ENCODE peak calls at places on chromosomes 12 and 14, in seven cellular contexts. S is Caco-2; K is CD4-positive, CD25-positive, alpha-beta regulatory T cell; J is mesendoderm; C is Karpas-422; Y is esophagus squamous epithelium; Z is stomach. I is an unnamed sample.

GRCh38 chr14:54784060-54784459 is 118.6 kb downstream of the GCH1 start:
- DNase-seq in Y (no peak), J (no peak), C (peak; percentile 74), K (no peak), Z (no peak), S (no peak), I (no peak)

GRCh38 chr14:104708606-104709268 is 15.3 kb upstream of the ADSS1 start:
- DNase-seq in C (peak; percentile 95), S (peak; percentile 87), K (peak; percentile 58), J (peak; percentile 86), Z (peak; percentile 81), Y (no peak), I (no peak)

GRCh38 chr12:104566244-104566993 is 109.7 kb downstream of the CHST11 start:
- DNase-seq in Z (no peak), Y (no peak), K (no peak), C (no peak), S (no peak), J (no peak), I (no peak)

GRCh38 chr14:30708157-30708556 is 86.0 kb downstream of the SCFD1 start:
- DNase-seq in C (no peak), K (no peak), J (peak; percentile 58), S (peak; percentile 2), Y (no peak), Z (no peak), I (no peak)

GRCh38 chr14:70822706-70823185 is 13.4 kb upstream of the MAP3K9 start:
- DNase-seq in Z (peak; percentile 41), C (no peak), J (peak; percentile 92), S (peak; percentile 58), Y (no peak), K (no peak), I (no peak)

GRCh38 chr12:45695035-45695434 is 34.5 kb upstream of the ARID2 start:
- DNase-seq in K (no peak), J (no peak), S (peak; percentile 46), Z (no peak), Y (no peak), C (no peak), I (no peak)

GRCh38 chr12:88993655-88994054 is 358.6 kb downstream of the DUSP6 start:
- DNase-seq in Y (no peak), K (no peak), Z (no peak), S (peak; percentile 40), C (peak; percentile 76), J (peak; percentile 69), I (no peak)

GRCh38 chr14:77208266-77208978 is 26.8 kb downstream of the TMEM63C start:
- DNase-seq in Z (peak; percentile 69), K (no peak), S (peak; percentile 81), Y (no peak), C (peak; percentile 81), J (peak; percentile 79), I (no peak)

DNA sequence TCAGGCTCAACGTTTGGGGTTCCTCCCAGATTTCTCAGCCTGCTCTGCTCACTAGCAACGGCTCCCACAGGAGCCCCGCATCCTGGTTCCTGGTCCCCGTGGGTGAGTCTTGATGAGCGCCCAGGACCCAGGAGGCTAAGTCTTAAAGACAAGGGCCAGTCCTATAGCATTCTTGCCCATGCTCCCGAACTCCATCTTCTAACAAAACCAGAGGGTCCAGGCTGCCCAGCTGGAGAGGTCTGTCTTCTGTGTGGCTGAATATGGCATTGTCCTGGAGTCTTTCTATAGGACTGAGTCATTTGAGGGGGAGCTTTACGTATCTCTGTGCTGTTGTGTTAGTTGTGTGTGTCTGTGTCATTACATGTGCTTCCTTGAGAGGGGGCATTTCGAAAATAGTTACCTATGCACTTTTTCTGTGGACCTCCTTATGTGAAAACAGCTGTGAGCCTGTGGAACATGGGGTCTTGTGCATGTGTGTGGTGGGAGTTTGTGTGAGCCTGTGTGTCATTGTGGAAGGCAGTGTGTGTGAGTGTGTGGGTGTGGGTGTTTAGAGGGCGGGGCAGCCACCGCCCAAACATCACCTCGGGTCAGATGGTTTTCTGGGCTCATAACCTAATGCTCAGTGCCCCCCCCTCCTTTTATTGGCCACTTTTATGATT is 9.1 kb upstream of the TBX5 start:
- DNase-seq in K (no peak), Z (no peak), C (no peak), S (no peak), J (no peak), Y (no peak), I (no peak)
- H3K27me3 ChIP-seq in K (peaks cover 37% of the 10 kb centered on the region), Z (peaks cover 98% of the 10 kb centered on the region), C (no peaks in the 10 kb centered on the region), S (no peaks in the 10 kb centered on the region), J (peaks cover 65% of the 10 kb centered on the region), Y (peaks cover 93% of the 10 kb centered on the region), I (peaks cover 6% of the 10 kb centered on the region)

GRCh38 chr14:90062852-90063539 is 1.2 kb downstream of the KCNK13 start:
- DNase-seq in C (no peak), Y (no peak), K (no peak), Z (no peak), J (peak; percentile 14), S (no peak), I (no peak)
- H3K4me3 ChIP-seq in C (no peak overlapping the region), Y (peak overlapping the region; percentile 50), K (peak overlapping the region; percentile 33), Z (peak overlapping the region; percentile 44), J (peak overlapping the region; percentile 39), S (no peak overlapping the region), I (peak overlapping the region; percentile 74)

DNA sequence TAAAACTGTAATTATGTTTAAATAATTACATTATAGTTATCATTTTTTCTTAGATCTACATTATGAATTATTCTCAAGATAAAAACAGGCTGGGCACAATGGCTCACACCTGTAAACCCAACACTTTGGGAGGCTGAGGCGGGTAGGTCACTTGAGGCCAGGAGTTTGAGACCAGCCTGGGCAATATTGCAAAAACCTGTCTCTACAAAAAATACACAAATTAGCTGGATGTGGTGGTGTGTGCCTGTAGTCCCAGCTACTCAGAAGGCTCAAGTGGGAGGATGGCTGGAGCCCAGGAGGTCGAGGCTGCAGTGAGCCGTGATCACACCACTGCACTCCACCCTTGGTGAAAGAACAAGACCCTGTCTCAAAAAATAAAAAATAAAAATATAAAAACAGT is 40.3 kb upstream of the KCNJ8 start:
- DNase-seq in K (no peak), S (no peak), C (no peak), Y (no peak), Z (no peak), J (no peak), I (no peak)
- H3K27me3 ChIP-seq in K (no peaks in the 10 kb centered on the region), S (no peaks in the 10 kb centered on the region), C (no peaks in the 10 kb centered on the region), Y (no peaks in the 10 kb centered on the region), Z (no peaks in the 10 kb centered on the region), J (no peaks in the 10 kb centered on the region), I (no peaks in the 10 kb centered on the region)

GRCh38 chr12:125528300-125528699 is 463.1 kb downstream of the AACS start:
- DNase-seq in J (no peak), C (no peak), K (no peak), Y (no peak), Z (no peak), S (no peak), I (no peak)

GRCh38 chr12:125538800-125539199 is 473.6 kb downstream of the AACS start:
- DNase-seq in C (no peak), S (no peak), Y (no peak), Z (no peak), J (no peak), K (no peak), I (no peak)

GRCh38 chr12:125530876-125531275 is 465.6 kb downstream of the AACS start:
- DNase-seq in Y (no peak), S (no peak), Z (no peak), J (no peak), C (no peak), K (no peak), I (no peak)

DNA sequence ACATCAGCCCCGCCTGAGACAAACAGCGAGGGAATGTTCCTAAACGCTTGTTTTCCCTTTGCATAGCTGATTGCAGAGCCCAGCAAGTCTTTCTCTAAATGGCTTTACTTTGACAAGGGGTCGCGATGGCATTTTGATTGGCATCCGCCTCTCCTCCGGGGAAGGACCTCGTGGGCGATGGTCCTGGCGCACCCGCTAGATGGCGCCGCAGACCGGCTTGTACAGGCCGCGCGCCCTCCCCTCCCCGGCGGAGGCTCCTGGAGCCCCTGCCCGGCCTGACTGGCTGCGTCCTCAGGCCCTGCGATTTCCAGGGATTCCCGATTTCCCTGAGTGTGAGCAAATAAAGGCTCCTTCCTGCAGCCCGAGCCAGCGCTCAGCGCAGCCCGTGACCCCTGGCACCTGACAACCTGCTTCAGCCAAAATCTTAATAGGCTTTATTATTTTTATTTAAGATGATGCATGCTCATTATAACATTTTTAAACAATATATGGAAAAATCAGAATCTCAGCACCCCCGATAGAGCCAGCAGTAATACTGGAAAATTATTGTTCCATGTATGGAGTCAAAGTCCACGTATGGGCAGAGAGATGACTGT is 468.3 kb downstream of the AACS start:
- DNase-seq in K (no peak), S (peak; percentile 74), J (peak; percentile 69), C (peak; percentile 78), Y (no peak), Z (peak; percentile 46), I (no peak)
- H3K4me3 ChIP-seq in K (no peak overlapping the region), S (no peak overlapping the region), J (no peak overlapping the region), C (no peak overlapping the region), Y (no peak overlapping the region), Z (no peak overlapping the region), I (no peak overlapping the region)

DNA sequence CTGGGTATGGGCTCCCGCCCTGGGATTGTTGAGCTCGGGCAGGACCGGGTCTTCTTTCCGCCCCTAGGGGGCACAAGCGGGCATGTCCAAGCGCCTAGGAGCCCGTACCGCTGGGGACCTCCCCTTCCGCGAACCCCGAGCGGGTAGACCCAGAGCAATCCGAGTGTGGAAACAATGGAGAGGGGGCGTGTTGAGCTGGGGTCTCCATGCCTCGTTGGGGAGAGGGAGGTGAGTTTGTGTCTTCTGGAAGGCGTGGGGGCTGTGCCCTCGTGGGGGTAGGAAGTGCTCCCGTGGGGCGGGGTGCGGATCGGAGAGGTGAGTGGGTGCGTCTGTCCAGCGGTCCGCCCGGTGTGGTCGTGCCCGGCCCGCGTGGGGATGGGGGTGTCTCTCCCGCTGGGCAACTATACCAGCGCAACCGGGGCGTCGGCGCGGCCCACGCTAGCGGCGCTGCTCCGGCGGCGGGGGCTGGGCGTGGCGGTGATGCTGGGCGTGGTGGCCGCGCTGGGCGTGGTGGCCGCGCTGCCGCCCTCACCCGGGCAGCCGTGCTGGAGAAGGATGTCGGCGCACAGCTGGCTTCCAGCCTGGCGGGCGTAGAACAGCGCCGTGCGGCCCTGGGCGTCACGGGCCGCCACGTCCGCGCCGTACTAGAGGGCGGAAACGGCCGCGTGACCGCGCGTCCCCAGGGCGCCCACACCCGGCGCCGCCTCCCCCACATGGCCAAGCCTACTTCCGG is 12.2 kb downstream of the AGAP2 start:
- DNase-seq in S (peak; percentile 91), Z (peak; percentile 74), C (no peak), Y (peak; percentile 21), J (peak; percentile 86), K (no peak), I (no peak)
- H3K27me3 ChIP-seq in S (no peaks in the 10 kb centered on the region), Z (peaks cover 67% of the 10 kb centered on the region), C (no peaks in the 10 kb centered on the region), Y (peaks cover 7% of the 10 kb centered on the region), J (peaks cover 28% of the 10 kb centered on the region), K (no peaks in the 10 kb centered on the region), I (no peaks in the 10 kb centered on the region)

GRCh38 chr12:102116392-102116791 is 3.5 kb downstream of the NUP37 start:
- DNase-seq in K (no peak), Y (no peak), C (no peak), J (no peak), Z (no peak), S (no peak), I (no peak)
- H3K4me3 ChIP-seq in K (no peak overlapping the region), Y (no peak overlapping the region), C (no peak overlapping the region), J (no peak overlapping the region), Z (no peak overlapping the region), S (no peak overlapping the region), I (no peak overlapping the region)